ENCODE peak calls at places on chromosome 14, in ten cellular contexts. B is endodermal cell; U is fibroblast of lung; R is mucosa of descending colon; N is EL; D is MCF 10A; X is activated B cell treated with CpG ODN at 0.5 μM for 24 hours; F is choroid plexus epithelial cell; E is osteocyte; Z is activated gamma-delta T cell treated with anti-CD3 and anti-CD28 coated beads, Interleukin-2, amount 50 U/mL, for 16 hours. J is an unnamed sample.

GRCh38 chr14:103626150-103626850 is 2.7 kb upstream of the KLC1 start:
- DNase-seq in B (no peak), U (no peak), R (peak; percentile 44), N (no peak), D (no peak), X (no peak), F (no peak), E (no peak), Z (no peak), J (no peak)

GRCh38 chr14:77025744-77026165 is 2.8 kb downstream of the IRF2BPL start:
- DNase-seq in B (peak; percentile 70), U (no peak), R (no peak), N (peak; percentile 41), D (peak; percentile 40), X (no peak), F (no peak), E (no peak), Z (no peak), J (no peak)

GRCh38 chr14:65425885-65426284 is 13.4 kb downstream of the FUT8 start:
- DNase-seq in B (no peak), U (no peak), R (no peak), N (no peak), D (no peak), X (no peak), F (no peak), E (no peak), Z (no peak), J (no peak)

GRCh38 chr14:55698051-55698450 is 118.0 kb downstream of the KTN1 start:
- DNase-seq in B (no peak), U (no peak), R (no peak), N (no peak), D (no peak), X (no peak), F (no peak), E (no peak), Z (no peak), J (no peak)

GRCh38 chr14:74569826-74570591 is 42.0 kb downstream of the LTBP2 start:
- DNase-seq in B (no peak), U (no peak), R (peak; percentile 40), N (peak; percentile 62), D (peak; percentile 97), X (no peak), F (peak; percentile 32), E (no peak), Z (no peak), J (no peak)

GRCh38 chr14:104816678-104816945 is 15.7 kb downstream of the ZBTB42 start:
- DNase-seq in B (no peak), U (no peak), R (no peak), N (no peak), D (no peak), X (no peak), F (no peak), E (no peak), Z (no peak), J (no peak)

GRCh38 chr14:104650057-104650980 is 39.1 kb upstream of the INF2 start:
- DNase-seq in B (peak; percentile 93), U (peak; percentile 29), R (no peak), N (peak; percentile 60), D (peak; percentile 56), X (peak; percentile 79), F (peak; percentile 52), E (peak; percentile 91), Z (peak; percentile 49), J (peak; percentile 49)

GRCh38 chr14:93688239-93688666 is 100.0 kb downstream of the PRIMA1 start:
- DNase-seq in B (peak; percentile 92), U (no peak), R (no peak), N (no peak), D (peak; percentile 24), X (no peak), F (no peak), E (no peak), Z (no peak), J (no peak)

GRCh38 chr14:53517276-53517960 is 364.3 kb upstream of the DDHD1 start:
- DNase-seq in B (no peak), U (peak; percentile 59), R (no peak), N (peak; percentile 61), D (no peak), X (no peak), F (no peak), E (no peak), Z (no peak), J (no peak)